ENCODE peak calls at places on chromosomes 3 and 15, in four cellular contexts. X is activated CD8-positive, alpha-beta memory T cell treated with anti-CD3 and anti-CD28 coated beads for 48 hours; S is endothelial cell; C is stimulated activated CD8-positive, alpha-beta memory T cell treated with anti-CD3 and anti-CD28 coated beads, Interleukin-4, amount 100 ng/mL, for 1 hour. F is an unnamed sample.

GRCh38 chr3:69741057-69741830 is 2.0 kb downstream of the MITF start:
- DNase-seq in X (no peak), S (no peak), C (no peak), F (no peak)

GRCh38 chr3:69276884-69277283 is 109.0 kb downstream of the FRMD4B start:
- DNase-seq in C (no peak), S (no peak), X (no peak), F (no peak)

GRCh38 chr3:23712656-23713559 is 92.8 kb upstream of the UBE2E1 start:
- DNase-seq in X (no peak), C (no peak), S (peak), F (peak)

GRCh38 chr15:101092186-101092866 is 159.5 kb downstream of the CHSY1 start:
- DNase-seq in C (no peak), S (no peak), X (no peak), F (no peak)

GRCh38 chr15:50753463-50753862 is 12.0 kb downstream of the SPPL2A start:
- DNase-seq in C (no peak), X (no peak), S (no peak), F (no peak)

GRCh38 chr3:127090218-127091160 is 102.4 kb upstream of the PRR23E start:
- DNase-seq in X (no peak), C (no peak), S (no peak), F (no peak)

GRCh38 chr3:31132132-31132769 is 237.8 kb upstream of the GADL1 start:
- DNase-seq in S (peak), X (no peak), C (no peak), F (peak)

GRCh38 chr3:55297235-55297634 is 189.9 kb downstream of the WNT5A start:
- DNase-seq in S (no peak), C (no peak), X (no peak), F (no peak)

GRCh38 chr15:28098766-28099554 is at the start of gene OCA2:
- DNase-seq in X (peak), S (peak), C (no peak), F (peak)

GRCh38 chr3:179513867-179514266 is 48.9 kb upstream of the ACTL6A start:
- DNase-seq in X (no peak), C (no peak), S (no peak), F (no peak)

GRCh38 chr3:66544619-66545429 is 44.0 kb upstream of the LRIG1 start:
- DNase-seq in S (no peak), X (no peak), C (no peak), F (no peak)

GRCh38 chr3:127762787-127763105 is 59.6 kb downstream of the MGLL start:
- DNase-seq in S (no peak), C (no peak), X (no peak), F (no peak)

GRCh38 chr15:88756926-88757325 is 46.3 kb upstream of the ACAN start:
- DNase-seq in C (no peak), S (no peak), X (no peak), F (no peak)

GRCh38 chr3:63951901-63952594 is 39.9 kb upstream of the SCAANT1 start:
- DNase-seq in C (no peak), X (no peak), S (no peak), F (no peak)

GRCh38 chr3:9770276-9770812 is 597 bp upstream of the CAMK1 start:
- DNase-seq in S (no peak), X (no peak), C (no peak), F (no peak)

GRCh38 chr3:111989061-111989678 is 9.6 kb upstream of the TAGLN3 start:
- DNase-seq in S (no peak), C (no peak), X (no peak), F (peak)

GRCh38 chr15:56215769-56216168 is 27.9 kb downstream of the RFX7 start:
- DNase-seq in C (no peak), S (no peak), X (no peak), F (peak)

GRCh38 chr3:112814256-112814655 is 32.4 kb downstream of the CD200R1L start:
- DNase-seq in C (no peak), X (no peak), S (no peak), F (peak)

GRCh38 chr3:59653405-59654119 is 603.7 kb upstream of the CFAP20DC start:
- DNase-seq in X (no peak), C (no peak), S (no peak), F (no peak)

GRCh38 chr3:101195951-101196713 is 124.2 kb downstream of the IMPG2 start:
- DNase-seq in S (no peak), C (no peak), X (no peak), F (peak)

GRCh38 chr3:25453521-25454410 is 25.7 kb downstream of the RARB start:
- DNase-seq in X (no peak), S (no peak), C (no peak), F (peak)

GRCh38 chr3:71069797-71070196 is 513.7 kb downstream of the FOXP1 start:
- DNase-seq in X (no peak), C (no peak), S (peak), F (peak)

GRCh38 chr15:98455899-98456298 is 192.4 kb upstream of the IGF1R start:
- DNase-seq in X (no peak), S (no peak), C (no peak), F (no peak)

GRCh38 chr3:128068156-128068620 is 16.0 kb downstream of the SEC61A1 start:
- DNase-seq in S (peak), X (no peak), C (no peak), F (peak)

GRCh38 chr15:40345225-40345866 is 4.6 kb upstream of the CCDC9B start:
- DNase-seq in C (no peak), S (no peak), X (no peak), F (no peak)